ENCODE peak calls at places on chromosomes 6 and 20, in eight cellular contexts. Z is left lung, V is fibroblast of lung, W is ascending aorta, M is IMR-90, Y is dorsolateral prefrontal cortex, S is astrocyte of the spinal cord, H is fibroblast of mammary gland. O is an unnamed sample.

GRCh38 chr6:116648161-116648560 is 20.4 kb downstream of the ZUP1 start:
- DNase-seq in V (peak; percentile 60), Y (no peak), S (peak; percentile 59), W (no peak), Z (no peak), M (peak; percentile 51), H (no peak), O (no peak)

GRCh38 chr20:59124326-59125029 is 39.1 kb upstream of the ZNF831 start:
- DNase-seq in V (no peak), Z (no peak), W (no peak), Y (no peak), S (no peak), H (no peak), M (no peak), O (no peak)

GRCh38 chr6:93581371-93581770 is 162.0 kb upstream of the EPHA7 start:
- DNase-seq in V (no peak), S (no peak), W (no peak), H (no peak), M (no peak), Z (no peak), Y (no peak), O (no peak)

GRCh38 chr6:71419217-71419953 is 130.8 kb downstream of the OGFRL1 start:
- DNase-seq in W (no peak), M (peak; percentile 19), S (no peak), Y (no peak), Z (peak; percentile 74), H (peak; percentile 17), V (no peak), O (no peak)

GRCh38 chr6:166958926-166959861 is 2.8 kb upstream of the RNASET2 start:
- DNase-seq in W (no peak), S (no peak), Z (no peak), H (peak; percentile 49), Y (no peak), V (no peak), M (no peak), O (no peak)

GRCh38 chr6:133610271-133610840 is 278.6 kb upstream of the TCF21 start:
- DNase-seq in Y (no peak), Z (no peak), S (peak; percentile 54), H (peak; percentile 89), W (no peak), M (peak; percentile 75), V (peak; percentile 46), O (no peak)

GRCh38 chr6:153086225-153086990 is 44.7 kb downstream of the RGS17 start:
- DNase-seq in V (peak; percentile 31), Z (no peak), W (no peak), M (no peak), H (no peak), Y (no peak), S (no peak), O (no peak)

GRCh38 chr6:147158881-147159280 is 45.3 kb upstream of the STXBP5 start:
- DNase-seq in H (no peak), Z (no peak), W (no peak), S (no peak), Y (no peak), M (no peak), V (no peak), O (no peak)

GRCh38 chr6:105522626-105523322 is 119.9 kb upstream of the PREP start:
- DNase-seq in Y (no peak), Z (no peak), S (peak; percentile 19), V (peak; percentile 43), H (peak; percentile 51), W (no peak), M (peak; percentile 58), O (no peak)

GRCh38 chr20:16599257-16599656 is 26.0 kb upstream of the KIF16B start:
- DNase-seq in S (no peak), M (no peak), W (no peak), Y (no peak), H (no peak), Z (no peak), V (no peak), O (no peak)

GRCh38 chr6:94350833-94351232 is 931.5 kb upstream of the EPHA7 start:
- DNase-seq in W (no peak), V (no peak), S (no peak), Y (no peak), Z (no peak), H (no peak), M (no peak), O (no peak)

GRCh38 chr6:31453259-31453658 is 44.7 kb upstream of the MICB start:
- DNase-seq in H (peak; percentile 66), S (no peak), M (no peak), Y (no peak), W (no peak), Z (no peak), V (no peak), O (no peak)

GRCh38 chr6:30735668-30736314 is 6.7 kb downstream of the FLOT1 start:
- DNase-seq in W (no peak), V (no peak), M (no peak), S (no peak), Y (no peak), Z (no peak), H (no peak), O (no peak)

GRCh38 chr6:133099573-133099972 is 141.6 kb upstream of the EYA4 start:
- DNase-seq in H (peak; percentile 87), W (no peak), M (peak; percentile 98), Z (no peak), Y (no peak), V (peak; percentile 95), S (peak; percentile 93), O (no peak)

GRCh38 chr6:168307695-168308021 is 11.9 kb downstream of the DACT2 start:
- DNase-seq in S (no peak), H (no peak), M (no peak), V (no peak), Z (peak; percentile 77), W (no peak), Y (no peak), O (no peak)

GRCh38 chr20:37564388-37565133 is 36.9 kb upstream of the BLCAP start:
- DNase-seq in M (no peak), S (peak; percentile 7), Z (peak; percentile 88), W (no peak), V (no peak), H (peak; percentile 5), Y (peak; percentile 43), O (peak; percentile 35)

GRCh38 chr6:81262656-81263055 is 489.8 kb downstream of the TENT5A start:
- DNase-seq in W (no peak), Z (peak; percentile 64), M (no peak), S (no peak), V (no peak), H (no peak), Y (no peak), O (no peak)

GRCh38 chr6:75098709-75099108 is 107.1 kb downstream of the COL12A1 start:
- DNase-seq in W (peak; percentile 10), H (peak; percentile 99), S (peak; percentile 97), Y (no peak), Z (no peak), V (peak; percentile 98), M (peak; percentile 98), O (no peak)

GRCh38 chr6:134123666-134124208 is 71.3 kb upstream of the SLC2A12 start:
- DNase-seq in V (peak; percentile 70), S (peak; percentile 82), Y (no peak), Z (no peak), M (peak; percentile 72), W (no peak), H (peak; percentile 75), O (no peak)

GRCh38 chr6:145863988-145864616 is 49.5 kb upstream of the FBXO30 start:
- DNase-seq in M (no peak), V (no peak), S (no peak), W (no peak), Z (no peak), Y (no peak), H (no peak), O (no peak)

GRCh38 chr20:49045440-49046086 is 549 bp upstream of the CSE1L start:
- DNase-seq in M (peak; percentile 6), H (peak; percentile 13), W (peak; percentile 16), Y (no peak), Z (peak; percentile 84), V (no peak), S (no peak), O (no peak)

GRCh38 chr6:143962644-143962929 is 45.5 kb downstream of the PLAGL1 start:
- DNase-seq in W (no peak), S (peak; percentile 73), V (peak; percentile 50), H (peak; percentile 66), Y (no peak), Z (no peak), M (peak; percentile 52), O (no peak)
- TF ChIP-seq CTCF in W (no peak), S (peak; percentile 55), V (peak; percentile 71), H (peak; percentile 57), Y (peak; percentile 29), Z (peak; percentile 12), M (peak; percentile 32), O (no peak)

GRCh38 chr6:142130814-142131213 is 1.9 kb upstream of the GJE1 start:
- DNase-seq in S (no peak), V (no peak), Z (no peak), W (no peak), H (no peak), M (no peak), Y (no peak), O (no peak)
- TF ChIP-seq CTCF in S (no peak), V (no peak), Z (no peak), W (no peak), H (no peak), M (no peak), Y (no peak), O (no peak)

DNA sequence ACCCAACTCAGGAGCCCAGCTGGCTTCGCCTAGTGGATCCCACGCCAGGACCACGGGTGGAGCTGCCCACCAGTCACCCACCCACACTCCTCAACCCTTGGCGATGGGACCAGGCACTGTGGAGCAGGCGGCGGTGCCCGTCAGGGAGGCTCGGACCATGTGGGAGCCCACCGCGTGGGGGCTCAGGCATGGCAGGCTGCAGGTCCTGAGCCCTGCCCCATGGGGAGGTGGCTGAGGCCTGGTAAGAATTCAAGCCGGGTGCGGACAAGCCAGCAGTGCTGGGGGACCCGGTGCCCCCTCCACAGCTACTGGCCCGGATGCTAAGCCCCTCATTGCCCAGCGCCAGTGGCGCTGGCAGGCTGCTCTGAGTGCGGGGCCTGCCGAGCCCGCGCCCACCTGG is 123.1 kb upstream of the LGSN start:
- DNase-seq in Z (no peak), V (no peak), S (no peak), H (no peak), M (no peak), W (no peak), Y (no peak), O (no peak)
- TF ChIP-seq CTCF in Z (no peak), V (no peak), S (no peak), H (no peak), M (no peak), W (no peak), Y (no peak), O (no peak)

GRCh38 chr6:118872318-118872717 is 21.6 kb upstream of the ASF1A start:
- DNase-seq in W (no peak), S (no peak), V (no peak), H (no peak), Y (no peak), Z (no peak), M (no peak), O (no peak)

GRCh38 chr6:118871331-118871730 is 22.6 kb upstream of the ASF1A start:
- DNase-seq in Y (no peak), Z (no peak), W (no peak), M (no peak), S (no peak), H (no peak), V (no peak), O (no peak)

GRCh38 chr6:118873239-118873638 is 20.7 kb upstream of the ASF1A start:
- DNase-seq in S (no peak), V (no peak), Y (no peak), M (no peak), H (no peak), Z (no peak), W (no peak), O (no peak)

GRCh38 chr6:118869894-118870665 is 23.9 kb upstream of the ASF1A start:
- DNase-seq in Z (no peak), Y (no peak), H (peak; percentile 55), S (peak; percentile 48), V (peak; percentile 65), M (no peak), W (no peak), O (no peak)

GRCh38 chr6:118872726-118873125 is 21.2 kb upstream of the ASF1A start:
- DNase-seq in S (no peak), M (no peak), V (peak; percentile 55), Y (no peak), Z (no peak), H (no peak), W (no peak), O (no peak)
- TF ChIP-seq CTCF in S (no peak), M (no peak), V (no peak), Y (no peak), Z (no peak), H (no peak), W (no peak), O (no peak)